ENCODE peak calls at places on chromosomes 13 and 19, in six cellular contexts. P is bronchial epithelial cell, C is non-pigmented ciliary epithelial cell, H is EH, Z is HEK293T, J is upper lobe of right lung. Q is an unnamed sample.
A peak's percentile ranks its signal among the peaks of the same experiment; 100 is the strongest.

GRCh38 chr19:35789978-35790944 is 14.9 kb downstream of the ARHGAP33 start:
- DNase-seq in P (no peak), C (no peak), H (no peak), Z (no peak), J (no peak), Q (no peak)

GRCh38 chr13:38763446-38764381 is 76.8 kb downstream of the FREM2 start:
- DNase-seq in P (peak; percentile 53), C (peak; percentile 6), H (peak; percentile 22), Z (peak; percentile 54), J (no peak), Q (peak; percentile 22)

GRCh38 chr13:26557393-26558073 is at the start of gene WASF3:
- DNase-seq in P (peak; percentile 78), C (peak; percentile 45), H (peak; percentile 95), Z (peak; percentile 97), J (peak; percentile 96), Q (peak; percentile 97)

GRCh38 chr13:19927117-19927734 is 31.3 kb upstream of the ZMYM2 start:
- DNase-seq in P (peak; percentile 63), C (no peak), H (peak; percentile 24), Z (no peak), J (no peak), Q (no peak)

GRCh38 chr19:38210458-38210987 is 13.5 kb downstream of the DPF1 start:
- DNase-seq in P (no peak), C (no peak), H (peak; percentile 26), Z (no peak), J (no peak), Q (peak; percentile 93)

GRCh38 chr13:98253526-98253925 is 76.5 kb upstream of the RNF113B start:
- DNase-seq in P (no peak), C (no peak), H (no peak), Z (no peak), J (no peak), Q (no peak)

GRCh38 chr13:114096811-114097503 is 35.5 kb downstream of the RASA3 start:
- DNase-seq in P (no peak), C (no peak), H (no peak), Z (no peak), J (peak; percentile 52), Q (peak; percentile 10)

GRCh38 chr19:3932931-3933810 is at the start of gene NMRK2:
- DNase-seq in P (no peak), C (no peak), H (no peak), Z (no peak), J (no peak), Q (peak; percentile 78)

GRCh38 chr13:86856996-86857395 is 814.2 kb upstream of the SLITRK5 start:
- DNase-seq in P (peak; percentile 38), C (no peak), H (no peak), Z (no peak), J (no peak), Q (no peak)

GRCh38 chr13:102097708-102098107 is 304.1 kb downstream of the FGF14 start:
- DNase-seq in P (no peak), C (no peak), H (no peak), Z (no peak), J (no peak), Q (no peak)

GRCh38 chr19:10104665-10105221 is 1.4 kb upstream of the PPAN start:
- DNase-seq in P (no peak), C (no peak), H (no peak), Z (no peak), J (no peak), Q (no peak)

GRCh38 chr19:55305491-55305890 is 19.6 kb downstream of the TMEM150B start:
- DNase-seq in P (peak; percentile 26), C (no peak), H (peak; percentile 41), Z (peak; percentile 78), J (no peak), Q (peak; percentile 75)